ENCODE peak calls at places on chromosomes 2 and 18, in six cellular contexts. Y, V, A, I, C and H are unnamed samples.

GRCh38 chr2:136214284-136214683 is 96.3 kb upstream of the CXCR4 start:
- DNase-seq in Y (no peak), V (no peak), A (no peak), I (no peak), C (peak; percentile 48), H (no peak)

GRCh38 chr18:56789004-56789888 is 138.1 kb downstream of the WDR7 start:
- DNase-seq in Y (peak; percentile 41), V (peak; percentile 23), A (peak; percentile 68), I (peak; percentile 4), C (peak; percentile 52), H (peak; percentile 54)

GRCh38 chr2:204453730-204454167 is 91.5 kb upstream of the PARD3B start:
- DNase-seq in Y (peak; percentile 9), V (no peak), A (no peak), I (peak; percentile 11), C (peak; percentile 54), H (peak; percentile 37)

GRCh38 chr2:86235196-86235980 is 36.1 kb downstream of the MRPL35 start:
- DNase-seq in Y (no peak), V (no peak), A (no peak), I (no peak), C (no peak), H (peak; percentile 48)

GRCh38 chr2:3313845-3314375 is 63.7 kb downstream of the EIPR1 start:
- DNase-seq in Y (peak; percentile 18), V (no peak), A (no peak), I (peak; percentile 91), C (no peak), H (no peak)

GRCh38 chr2:127525692-127526141 is 572 bp downstream of the IWS1 start:
- DNase-seq in Y (peak; percentile 84), V (no peak), A (peak; percentile 47), I (peak; percentile 47), C (peak; percentile 50), H (peak; percentile 42)

GRCh38 chr2:232447638-232448472 is 8.1 kb upstream of the ALPI start:
- DNase-seq in Y (no peak), V (no peak), A (no peak), I (peak; percentile 22), C (no peak), H (no peak)

GRCh38 chr18:50981381-50981780 is 13.5 kb downstream of the ELAC1 start:
- DNase-seq in Y (no peak), V (no peak), A (no peak), I (no peak), C (no peak), H (no peak)

GRCh38 chr2:235027558-235028214 is 75.9 kb downstream of the SH3BP4 start:
- DNase-seq in Y (peak; percentile 95), V (no peak), A (peak; percentile 86), I (no peak), C (no peak), H (no peak)

GRCh38 chr2:149679286-149679685 is 91.7 kb upstream of the MMADHC start:
- DNase-seq in Y (peak; percentile 49), V (no peak), A (no peak), I (no peak), C (peak; percentile 41), H (no peak)

GRCh38 chr2:182144780-182145170 is 159.1 kb downstream of the PPP1R1C start:
- DNase-seq in Y (peak; percentile 51), V (no peak), A (no peak), I (peak; percentile 15), C (no peak), H (no peak)

GRCh38 chr2:75047907-75048625 is 89.6 kb downstream of the POLE4 start:
- DNase-seq in Y (peak; percentile 87), V (no peak), A (peak; percentile 78), I (no peak), C (no peak), H (no peak)

GRCh38 chr18:54772081-54772480 is 56.2 kb upstream of the RAB27B start:
- DNase-seq in Y (peak; percentile 60), V (no peak), A (no peak), I (no peak), C (no peak), H (no peak)

GRCh38 chr2:85063981-85064599 is 69.1 kb upstream of the TCF7L1 start:
- DNase-seq in Y (no peak), V (no peak), A (no peak), I (no peak), C (no peak), H (no peak)

GRCh38 chr2:223994562-223995162 is 37.4 kb downstream of the MRPL44 start:
- DNase-seq in Y (no peak), V (no peak), A (no peak), I (no peak), C (no peak), H (no peak)

GRCh38 chr2:203003716-203004115 is 11.0 kb upstream of the NBEAL1 start:
- DNase-seq in Y (no peak), V (no peak), A (no peak), I (no peak), C (no peak), H (no peak)

GRCh38 chr2:29314816-29315571 is 199.8 kb downstream of the CLIP4 start:
- DNase-seq in Y (peak; percentile 30), V (no peak), A (peak; percentile 59), I (no peak), C (peak; percentile 40), H (peak; percentile 55)

GRCh38 chr2:1318366-1319009 is 94.8 kb upstream of the TPO start:
- DNase-seq in Y (no peak), V (no peak), A (no peak), I (no peak), C (no peak), H (no peak)

GRCh38 chr18:6368017-6368416 is 46.7 kb downstream of the L3MBTL4 start:
- DNase-seq in Y (no peak), V (no peak), A (peak; percentile 37), I (no peak), C (no peak), H (no peak)

GRCh38 chr2:148642891-148643416 is 1.6 kb upstream of the EPC2 start:
- DNase-seq in Y (no peak), V (peak; percentile 65), A (no peak), I (no peak), C (peak; percentile 39), H (no peak)

DNA sequence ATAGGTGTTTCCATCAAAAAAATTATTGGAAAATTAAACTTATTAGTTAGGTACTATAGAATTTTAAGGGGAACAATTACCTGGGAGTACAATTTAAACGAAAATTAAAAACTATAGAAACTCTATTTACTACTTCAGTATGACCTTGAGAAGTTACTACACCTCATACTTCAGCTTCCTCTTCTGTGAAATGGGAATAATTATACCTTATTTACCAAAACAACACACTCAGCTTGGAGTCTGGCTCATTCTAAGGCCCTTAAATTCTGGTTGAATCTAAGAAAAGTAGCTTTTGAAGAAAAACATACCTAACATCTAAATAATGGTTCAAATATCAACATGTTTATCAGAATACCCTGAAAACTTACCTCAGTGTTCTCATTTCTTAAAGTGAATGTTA is 2.7 kb downstream of the NABP1 start:
- DNase-seq in Y (no peak), V (no peak), A (no peak), I (no peak), C (no peak), H (no peak)
- H3K4me3 ChIP-seq in Y (peak overlapping the region; percentile 97), V (peak overlapping the region; percentile 71), A (peak overlapping the region; percentile 80), I (peak overlapping the region; percentile 87), C (no peak overlapping the region), H (no peak overlapping the region)

GRCh38 chr2:41965173-41965875 is 82.5 kb upstream of the PKDCC start:
- DNase-seq in Y (no peak), V (no peak), A (no peak), I (no peak), C (no peak), H (no peak)
- H2AFZ ChIP-seq in Y (peak overlapping the region; percentile 51), V (no peak overlapping the region), A (no peak overlapping the region), I (peak overlapping the region; percentile 32), C (no peak overlapping the region), H (no peak overlapping the region)

DNA sequence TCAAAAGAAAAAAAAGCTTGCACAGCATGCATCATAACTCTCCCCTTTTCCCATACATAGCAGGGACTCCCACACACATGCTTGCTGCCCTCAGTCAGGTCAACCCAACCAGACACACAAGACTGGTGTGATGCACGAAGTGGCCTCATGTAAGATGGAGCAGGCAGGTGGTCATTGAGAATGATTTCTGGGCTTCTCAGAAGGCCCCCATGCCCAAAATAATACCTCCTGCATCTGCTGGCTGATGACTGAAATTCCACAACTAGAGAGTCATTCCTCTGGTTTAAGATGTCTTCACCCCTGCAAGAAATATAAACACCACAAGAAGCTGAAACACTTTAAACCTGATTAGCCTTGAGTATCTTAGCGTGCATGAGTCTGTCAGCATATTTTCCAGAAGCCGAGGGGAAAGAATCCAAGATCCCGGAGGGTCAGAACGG is 131.1 kb downstream of the AFF3 start:
- DNase-seq in Y (peak; percentile 81), V (no peak), A (no peak), I (no peak), C (no peak), H (no peak)
- TF ChIP-seq EZH2phosphoT487 in Y (no peak), V (no peak), A (no peak), I (no peak), C (no peak), H (no peak)

GRCh38 chr2:134718095-134718955 is 475 bp downstream of the TMEM163 start:
- DNase-seq in Y (peak; percentile 10), V (no peak), A (no peak), I (peak; percentile 79), C (peak; percentile 40), H (peak; percentile 70)

GRCh38 chr2:134716716-134717585 is 1.8 kb downstream of the TMEM163 start:
- DNase-seq in Y (no peak), V (no peak), A (no peak), I (no peak), C (no peak), H (no peak)

GRCh38 chr2:134714228-134714627 is 4.6 kb downstream of the TMEM163 start:
- DNase-seq in Y (no peak), V (no peak), A (no peak), I (no peak), C (no peak), H (no peak)

GRCh38 chr2:134717706-134718094 is 1.1 kb downstream of the TMEM163 start:
- DNase-seq in Y (peak; percentile 9), V (no peak), A (no peak), I (no peak), C (no peak), H (peak; percentile 47)

DNA sequence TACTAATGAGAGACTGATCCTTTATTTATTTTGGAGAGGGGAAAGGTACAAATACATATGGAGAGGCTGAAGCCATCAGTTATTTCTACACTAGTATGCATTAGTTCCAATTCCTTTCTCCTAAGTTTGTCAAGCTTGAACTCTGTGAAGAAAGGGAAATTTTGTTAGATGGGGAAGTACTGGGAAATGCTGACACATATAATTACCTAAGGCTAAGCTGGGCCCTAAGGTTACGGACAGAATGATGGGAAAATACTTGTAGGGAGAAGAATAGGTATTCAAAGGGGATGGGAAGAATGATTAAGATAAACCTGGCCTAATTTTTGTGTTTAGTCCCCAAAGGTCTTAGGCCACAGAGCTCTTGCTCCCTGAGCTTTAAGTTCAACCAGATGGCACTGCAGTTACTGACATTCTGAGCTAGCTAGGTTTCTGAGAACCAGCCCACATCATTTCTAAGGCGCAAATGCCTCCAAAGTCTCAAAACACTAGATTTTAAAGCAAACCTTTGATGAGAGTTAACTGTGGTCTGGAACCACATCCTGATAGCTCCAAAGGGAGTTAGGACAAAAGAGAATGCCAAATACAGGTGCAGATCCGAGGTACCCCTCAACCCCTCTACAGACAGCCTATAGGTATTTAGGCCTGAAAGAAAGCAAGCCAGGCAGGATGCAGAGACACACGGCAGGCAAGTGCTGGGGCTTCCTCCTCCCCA is 2.7 kb downstream of the TMEM163 start:
- DNase-seq in Y (no peak), V (no peak), A (no peak), I (no peak), C (no peak), H (no peak)
- H3K4me3 ChIP-seq in Y (no peak overlapping the region), V (no peak overlapping the region), A (no peak overlapping the region), I (no peak overlapping the region), C (no peak overlapping the region), H (no peak overlapping the region)

GRCh38 chr2:65417509-65418085 is 14.8 kb downstream of the SPRED2 start:
- DNase-seq in Y (no peak), V (no peak), A (no peak), I (no peak), C (no peak), H (no peak)
- H2AFZ ChIP-seq in Y (no peak overlapping the region), V (no peak overlapping the region), A (no peak overlapping the region), I (no peak overlapping the region), C (no peak overlapping the region), H (no peak overlapping the region)